ENCODE peak calls at places on chromosomes 6 and 20, in eight cellular contexts. One of them, this sample, is unnamed.

GRCh38 chr6:161749576-161749975 is 475.7 kb upstream of the AGPAT4 start:
- DNase-seq in stomach: no peak
- DNase-seq in NB4: no peak
- DNase-seq in heart left ventricle: no peak
- DNase-seq in astrocyte of the spinal cord: no peak
- DNase-seq in cardiac muscle cell: no peak
- DNase-seq in prostate gland: no peak
- DNase-seq in ovary: no peak
- DNase-seq in this sample: no peak

GRCh38 chr6:52499681-52500239 is 77.1 kb downstream of the TRAM2 start:
- DNase-seq in cardiac muscle cell: no peak
- DNase-seq in stomach: no peak
- DNase-seq in NB4: no peak
- DNase-seq in ovary: no peak
- DNase-seq in heart left ventricle: peak; percentile 69
- DNase-seq in astrocyte of the spinal cord: no peak
- DNase-seq in prostate gland: no peak
- DNase-seq in this sample: no peak

GRCh38 chr20:23551383-23551782 is 16.9 kb downstream of the CST9L start:
- DNase-seq in prostate gland: no peak
- DNase-seq in cardiac muscle cell: no peak
- DNase-seq in NB4: no peak
- DNase-seq in stomach: no peak
- DNase-seq in ovary: no peak
- DNase-seq in heart left ventricle: no peak
- DNase-seq in astrocyte of the spinal cord: no peak
- DNase-seq in this sample: no peak

GRCh38 chr6:20319520-20320357 is 81.9 kb upstream of the E2F3 start:
- DNase-seq in stomach: peak; percentile 40
- DNase-seq in ovary: no peak
- DNase-seq in heart left ventricle: no peak
- DNase-seq in prostate gland: no peak
- DNase-seq in cardiac muscle cell: no peak
- DNase-seq in NB4: peak; percentile 92
- DNase-seq in astrocyte of the spinal cord: no peak
- DNase-seq in this sample: no peak

GRCh38 chr6:21455071-21455470 is 138.5 kb upstream of the SOX4 start:
- DNase-seq in cardiac muscle cell: peak; percentile 74
- DNase-seq in astrocyte of the spinal cord: peak; percentile 31
- DNase-seq in stomach: no peak
- DNase-seq in heart left ventricle: no peak
- DNase-seq in prostate gland: no peak
- DNase-seq in ovary: no peak
- DNase-seq in NB4: no peak
- DNase-seq in this sample: no peak

GRCh38 chr6:35044145-35044745 is 96.9 kb downstream of the TCP11 start:
- DNase-seq in stomach: no peak
- DNase-seq in cardiac muscle cell: peak; percentile 73
- DNase-seq in ovary: no peak
- DNase-seq in astrocyte of the spinal cord: peak; percentile 76
- DNase-seq in heart left ventricle: peak; percentile 51
- DNase-seq in prostate gland: peak; percentile 39
- DNase-seq in NB4: peak; percentile 88
- DNase-seq in this sample: no peak

GRCh38 chr6:136306466-136306865 is 16.8 kb upstream of the BCLAF1 start:
- DNase-seq in heart left ventricle: no peak
- DNase-seq in cardiac muscle cell: no peak
- DNase-seq in stomach: no peak
- DNase-seq in ovary: no peak
- DNase-seq in prostate gland: no peak
- DNase-seq in astrocyte of the spinal cord: no peak
- DNase-seq in NB4: no peak
- DNase-seq in this sample: no peak

GRCh38 chr20:8255945-8256632 is 124.0 kb downstream of the PLCB1 start:
- DNase-seq in stomach: no peak
- DNase-seq in heart left ventricle: no peak
- DNase-seq in prostate gland: no peak
- DNase-seq in NB4: no peak
- DNase-seq in cardiac muscle cell: no peak
- DNase-seq in astrocyte of the spinal cord: no peak
- DNase-seq in ovary: no peak
- DNase-seq in this sample: no peak

DNA sequence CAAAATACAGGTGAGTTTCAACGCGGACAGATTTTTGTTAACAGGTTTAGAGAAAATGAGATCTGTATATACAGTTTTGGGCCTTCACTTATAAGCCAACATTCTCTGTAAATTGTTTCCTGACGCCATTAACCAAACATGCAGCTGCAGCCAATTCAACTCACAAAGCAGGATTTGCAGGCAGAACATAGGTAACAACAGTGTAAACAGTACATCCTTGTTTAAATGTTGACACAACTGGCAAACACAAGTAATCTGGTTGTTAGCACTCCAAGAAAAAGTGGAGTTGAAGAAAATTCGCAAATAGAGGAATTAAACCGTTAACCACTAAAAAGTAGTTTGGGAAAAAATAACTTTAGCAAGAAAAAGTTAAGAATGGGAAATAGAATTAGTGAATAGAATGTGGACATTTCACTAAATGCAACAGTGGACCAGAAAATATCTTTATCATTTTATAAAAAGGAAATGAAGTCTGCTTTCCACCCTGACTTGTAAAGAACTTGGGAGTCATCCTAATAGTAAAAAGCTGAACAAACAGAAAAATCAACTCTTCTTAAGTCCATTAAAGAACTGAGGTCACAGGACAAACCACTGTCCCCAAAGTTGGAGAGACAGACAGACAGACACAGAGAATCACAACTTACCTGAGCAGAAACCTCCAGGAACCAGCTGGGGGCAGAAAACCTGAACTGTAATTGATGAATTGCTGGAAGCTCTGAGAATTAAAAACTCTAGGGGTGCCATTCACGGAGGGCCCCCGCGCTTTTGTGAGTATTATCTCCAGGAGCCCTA is 10.1 kb downstream of the SMIM28 start:
- DNase-seq in ovary: no peak
- DNase-seq in astrocyte of the spinal cord: no peak
- DNase-seq in NB4: no peak
- DNase-seq in heart left ventricle: no peak
- DNase-seq in stomach: no peak
- DNase-seq in prostate gland: peak; percentile 79
- DNase-seq in cardiac muscle cell: no peak
- DNase-seq in this sample: no peak
- TF ChIP-seq CTCF in ovary: no peak
- TF ChIP-seq CTCF in astrocyte of the spinal cord: no peak
- TF ChIP-seq CTCF in NB4: no peak
- TF ChIP-seq CTCF in heart left ventricle: no peak
- TF ChIP-seq CTCF in stomach: no peak
- TF ChIP-seq CTCF in prostate gland: no peak
- TF ChIP-seq CTCF in cardiac muscle cell: no peak
- TF ChIP-seq CTCF in this sample: no peak

DNA sequence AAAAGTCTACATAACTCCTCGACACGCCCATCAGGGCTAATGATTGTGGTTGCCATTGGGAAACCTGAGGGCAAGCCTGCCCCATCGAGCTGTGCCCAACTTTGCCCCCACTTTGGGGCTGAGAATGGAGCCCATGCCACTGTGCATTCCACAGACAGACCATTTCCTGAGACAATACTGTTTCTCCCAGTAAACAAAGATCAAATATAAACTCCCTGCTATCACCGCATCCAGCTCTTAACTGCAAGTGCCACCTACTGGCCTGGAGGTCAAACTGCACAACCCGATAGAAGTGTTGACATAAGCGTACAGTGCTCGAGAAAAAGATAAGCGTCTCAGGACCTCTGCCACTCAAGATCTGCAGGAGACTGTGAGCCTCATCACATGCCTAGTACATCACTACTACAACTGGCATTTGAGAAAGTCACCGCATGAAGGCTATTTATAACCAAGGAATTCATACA is 4.7 kb upstream of the DEFB126 start:
- DNase-seq in stomach: no peak
- DNase-seq in astrocyte of the spinal cord: no peak
- DNase-seq in heart left ventricle: no peak
- DNase-seq in ovary: no peak
- DNase-seq in cardiac muscle cell: no peak
- DNase-seq in NB4: peak; percentile 44
- DNase-seq in prostate gland: no peak
- DNase-seq in this sample: no peak
- TF ChIP-seq CTCF in stomach: no peak
- TF ChIP-seq CTCF in astrocyte of the spinal cord: no peak
- TF ChIP-seq CTCF in heart left ventricle: no peak
- TF ChIP-seq CTCF in ovary: no peak
- TF ChIP-seq CTCF in cardiac muscle cell: no peak
- TF ChIP-seq CTCF in NB4: peak; percentile 61
- TF ChIP-seq CTCF in prostate gland: no peak
- TF ChIP-seq CTCF in this sample: peak; percentile 13

DNA sequence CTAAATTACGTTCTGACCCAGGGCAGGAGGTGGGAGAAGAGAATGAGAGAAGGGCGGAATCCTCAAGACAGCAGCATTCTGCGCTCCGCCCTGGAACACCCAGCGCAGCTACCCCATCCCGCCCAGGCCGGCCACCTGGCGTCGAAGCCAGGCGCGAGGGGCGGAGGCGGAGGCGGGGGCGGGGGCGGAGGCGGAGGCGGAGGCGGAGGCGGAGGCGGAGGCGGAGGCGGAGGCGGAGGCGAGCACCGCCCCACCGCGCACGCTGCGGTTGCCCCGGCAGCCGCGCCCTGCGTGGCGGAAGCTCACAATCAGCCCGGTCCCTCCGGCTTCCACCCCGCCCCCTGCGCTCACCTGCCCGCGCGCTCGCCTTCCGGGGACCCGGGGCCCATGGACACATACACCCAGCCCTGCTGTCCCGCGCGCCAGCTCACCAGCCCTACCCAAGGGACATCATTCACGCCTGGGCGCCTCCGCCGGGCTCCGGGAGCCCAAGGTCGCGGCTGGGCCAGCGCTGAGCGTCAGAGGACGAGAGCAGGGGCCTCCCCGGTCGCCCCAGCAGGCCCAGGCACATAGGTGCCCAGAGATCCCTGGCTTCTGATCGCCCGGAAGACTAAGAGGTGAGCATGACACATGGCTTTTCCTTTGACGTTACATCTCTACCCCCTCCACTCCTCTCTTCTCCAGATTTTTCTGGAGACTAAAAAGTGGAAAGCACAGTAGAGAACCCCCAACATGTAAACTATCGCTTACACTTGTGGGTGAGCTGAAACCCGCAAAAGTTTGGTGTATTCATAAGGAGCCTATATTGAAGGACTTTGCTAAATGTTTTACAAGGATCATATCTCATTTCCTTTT is at the start of gene ANKEF1:
- DNase-seq in stomach: peak; percentile 92
- DNase-seq in heart left ventricle: peak; percentile 61
- DNase-seq in prostate gland: peak; percentile 80
- DNase-seq in cardiac muscle cell: peak; percentile 73
- DNase-seq in ovary: peak; percentile 76
- DNase-seq in astrocyte of the spinal cord: peak; percentile 60
- DNase-seq in NB4: peak; percentile 53
- DNase-seq in this sample: peak; percentile 37
- TF ChIP-seq CTCF in stomach: no peak
- TF ChIP-seq CTCF in heart left ventricle: no peak
- TF ChIP-seq CTCF in prostate gland: peak; percentile 18
- TF ChIP-seq CTCF in cardiac muscle cell: no peak
- TF ChIP-seq CTCF in ovary: no peak
- TF ChIP-seq CTCF in astrocyte of the spinal cord: no peak
- TF ChIP-seq CTCF in NB4: no peak
- TF ChIP-seq CTCF in this sample: no peak

DNA sequence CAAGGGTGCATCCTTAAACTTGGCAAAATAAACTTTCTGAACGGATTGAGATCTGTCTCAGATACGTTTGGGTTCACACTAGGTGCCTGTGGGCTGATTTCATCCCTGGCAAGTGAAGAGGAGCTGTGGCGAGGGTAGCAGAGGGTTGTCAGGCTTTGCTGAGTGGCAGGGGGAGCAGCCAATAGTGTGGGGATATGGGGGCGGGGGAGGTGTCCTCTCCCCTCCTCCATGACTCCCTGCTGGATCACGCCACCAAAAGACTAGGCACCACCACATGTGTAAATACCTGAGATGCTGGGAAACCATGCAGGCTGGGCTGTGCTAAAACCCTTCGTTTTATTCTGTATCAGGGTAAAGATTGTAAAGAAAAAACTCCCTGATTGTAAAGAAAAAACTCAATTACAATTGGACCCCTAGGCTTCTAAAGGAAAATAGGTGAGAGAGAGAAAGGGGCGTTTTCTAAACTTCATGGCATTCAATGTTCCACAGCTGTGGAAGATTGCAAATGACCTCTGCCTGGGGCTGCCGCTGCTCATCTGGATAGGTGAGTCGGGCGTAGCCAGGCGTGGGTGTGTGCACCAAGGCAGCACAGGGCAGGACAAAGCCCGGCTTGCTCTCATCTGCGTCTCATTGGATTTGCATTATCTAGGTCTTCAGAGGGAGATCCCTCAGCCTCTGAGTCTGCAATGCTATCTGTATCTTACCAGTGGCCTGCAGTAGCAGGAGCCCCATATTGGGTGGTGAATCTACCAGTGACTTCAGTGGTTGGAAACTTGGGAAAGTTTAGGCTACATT is 26.9 kb upstream of the ADTRP start:
- DNase-seq in stomach: no peak
- DNase-seq in NB4: no peak
- DNase-seq in ovary: no peak
- DNase-seq in prostate gland: no peak
- DNase-seq in cardiac muscle cell: no peak
- DNase-seq in heart left ventricle: no peak
- DNase-seq in astrocyte of the spinal cord: no peak
- DNase-seq in this sample: no peak
- TF ChIP-seq CTCF in stomach: no peak
- TF ChIP-seq CTCF in NB4: no peak
- TF ChIP-seq CTCF in ovary: no peak
- TF ChIP-seq CTCF in prostate gland: no peak
- TF ChIP-seq CTCF in cardiac muscle cell: no peak
- TF ChIP-seq CTCF in heart left ventricle: no peak
- TF ChIP-seq CTCF in astrocyte of the spinal cord: no peak
- TF ChIP-seq CTCF in this sample: no peak

GRCh38 chr20:62302341-62303048 is at the start of gene ADRM1:
- DNase-seq in ovary: peak; percentile 94
- DNase-seq in stomach: peak; percentile 97
- DNase-seq in heart left ventricle: peak; percentile 97
- DNase-seq in astrocyte of the spinal cord: peak; percentile 98
- DNase-seq in cardiac muscle cell: peak; percentile 98
- DNase-seq in prostate gland: peak; percentile 95
- DNase-seq in NB4: peak; percentile 99
- DNase-seq in this sample: peak; percentile 96

GRCh38 chr20:62303049-62303326 is 191 bp downstream of the ADRM1 start:
- DNase-seq in astrocyte of the spinal cord: no peak
- DNase-seq in prostate gland: no peak
- DNase-seq in stomach: no peak
- DNase-seq in ovary: no peak
- DNase-seq in cardiac muscle cell: no peak
- DNase-seq in heart left ventricle: no peak
- DNase-seq in NB4: no peak
- DNase-seq in this sample: no peak

GRCh38 chr20:62301111-62301668 is 1.6 kb upstream of the ADRM1 start:
- DNase-seq in NB4: peak; percentile 38
- DNase-seq in prostate gland: no peak
- DNase-seq in heart left ventricle: no peak
- DNase-seq in cardiac muscle cell: no peak
- DNase-seq in astrocyte of the spinal cord: no peak
- DNase-seq in stomach: no peak
- DNase-seq in ovary: no peak
- DNase-seq in this sample: no peak

GRCh38 chr20:62300319-62300718 is 2.5 kb upstream of the ADRM1 start:
- DNase-seq in cardiac muscle cell: no peak
- DNase-seq in heart left ventricle: no peak
- DNase-seq in NB4: no peak
- DNase-seq in prostate gland: no peak
- DNase-seq in ovary: no peak
- DNase-seq in astrocyte of the spinal cord: no peak
- DNase-seq in stomach: no peak
- DNase-seq in this sample: no peak

GRCh38 chr20:62301773-62302340 is 940 bp upstream of the ADRM1 start:
- DNase-seq in heart left ventricle: peak; percentile 90
- DNase-seq in ovary: peak; percentile 81
- DNase-seq in cardiac muscle cell: peak; percentile 94
- DNase-seq in prostate gland: peak; percentile 87
- DNase-seq in NB4: peak; percentile 98
- DNase-seq in stomach: peak; percentile 93
- DNase-seq in astrocyte of the spinal cord: peak; percentile 92
- DNase-seq in this sample: peak; percentile 93
- TF ChIP-seq CTCF in heart left ventricle: peak; percentile 80
- TF ChIP-seq CTCF in ovary: peak; percentile 86
- TF ChIP-seq CTCF in cardiac muscle cell: peak; percentile 89
- TF ChIP-seq CTCF in prostate gland: peak; percentile 96
- TF ChIP-seq CTCF in NB4: peak; percentile 92
- TF ChIP-seq CTCF in stomach: peak; percentile 87
- TF ChIP-seq CTCF in astrocyte of the spinal cord: peak; percentile 93
- TF ChIP-seq CTCF in this sample: peak; percentile 91